ENCODE peak calls at places on chromosome 15, in ten cellular contexts. I, H, C, D, X, O, J, V, A and E are unnamed samples.
A peak's percentile ranks its signal among the peaks of the same experiment; 100 is the strongest.

GRCh38 chr15:100722551-100723322 is 120.3 kb downstream of the ASB7 start:
- DNase-seq in I (no peak), H (no peak), C (no peak), D (no peak), X (no peak), O (no peak), J (no peak), V (no peak), A (peak; percentile 53), E (no peak)

GRCh38 chr15:77347197-77347596 is 72.7 kb downstream of the PEAK1 start:
- DNase-seq in I (no peak), H (no peak), C (no peak), D (no peak), X (no peak), O (no peak), J (no peak), V (no peak), A (no peak), E (no peak)

GRCh38 chr15:84947947-84948830 is 33.5 kb upstream of the PDE8A start:
- DNase-seq in I (no peak), H (peak; percentile 98), C (no peak), D (peak; percentile 36), X (peak; percentile 91), O (peak; percentile 76), J (no peak), V (peak; percentile 72), A (no peak), E (peak; percentile 71)

GRCh38 chr15:40909662-40910625 is 15.7 kb downstream of the VPS18 start:
- DNase-seq in I (no peak), H (no peak), C (no peak), D (no peak), X (no peak), O (no peak), J (no peak), V (no peak), A (no peak), E (no peak)

GRCh38 chr15:28096720-28097431 is 2.2 kb downstream of the OCA2 start:
- DNase-seq in I (peak; percentile 76), H (no peak), C (no peak), D (no peak), X (no peak), O (peak; percentile 69), J (no peak), V (no peak), A (no peak), E (no peak)

GRCh38 chr15:41989573-41990242 is 17.4 kb upstream of the EHD4 start:
- DNase-seq in I (peak; percentile 89), H (peak; percentile 68), C (peak; percentile 70), D (peak; percentile 82), X (peak; percentile 71), O (peak; percentile 85), J (peak; percentile 7), V (peak; percentile 71), A (no peak), E (no peak)

GRCh38 chr15:33994005-33994615 is 25.8 kb downstream of the CHRM5 start:
- DNase-seq in I (no peak), H (peak; percentile 49), C (no peak), D (no peak), X (peak; percentile 44), O (no peak), J (no peak), V (peak; percentile 51), A (no peak), E (no peak)

GRCh38 chr15:59232476-59232875 is 25.8 kb downstream of the LDHAL6B start:
- DNase-seq in I (no peak), H (peak; percentile 85), C (peak; percentile 10), D (no peak), X (peak; percentile 90), O (no peak), J (no peak), V (peak; percentile 87), A (peak; percentile 42), E (peak; percentile 40)

GRCh38 chr15:98866503-98866902 is 141.1 kb downstream of the PGPEP1L start:
- DNase-seq in I (no peak), H (peak; percentile 81), C (no peak), D (no peak), X (peak; percentile 79), O (no peak), J (no peak), V (peak; percentile 89), A (no peak), E (no peak)

GRCh38 chr15:91027677-91028076 is 5.3 kb upstream of the VPS33B start:
- DNase-seq in I (no peak), H (no peak), C (no peak), D (no peak), X (no peak), O (no peak), J (no peak), V (no peak), A (no peak), E (no peak)

GRCh38 chr15:29670945-29671307 is 151.3 kb downstream of the TJP1 start:
- DNase-seq in I (no peak), H (peak; percentile 16), C (peak; percentile 47), D (no peak), X (peak; percentile 79), O (no peak), J (no peak), V (peak; percentile 38), A (no peak), E (peak; percentile 97)

GRCh38 chr15:52382647-52383046 is 87.0 kb upstream of the MYO5C start:
- DNase-seq in I (no peak), H (no peak), C (no peak), D (no peak), X (no peak), O (no peak), J (no peak), V (no peak), A (no peak), E (no peak)

GRCh38 chr15:52383100-52383588 is 87.5 kb upstream of the MYO5C start:
- DNase-seq in I (no peak), H (no peak), C (no peak), D (no peak), X (no peak), O (no peak), J (no peak), V (no peak), A (no peak), E (no peak)

GRCh38 chr15:52379395-52380111 is 83.9 kb upstream of the MYO5C start:
- DNase-seq in I (no peak), H (no peak), C (no peak), D (no peak), X (no peak), O (no peak), J (no peak), V (no peak), A (no peak), E (no peak)

DNA sequence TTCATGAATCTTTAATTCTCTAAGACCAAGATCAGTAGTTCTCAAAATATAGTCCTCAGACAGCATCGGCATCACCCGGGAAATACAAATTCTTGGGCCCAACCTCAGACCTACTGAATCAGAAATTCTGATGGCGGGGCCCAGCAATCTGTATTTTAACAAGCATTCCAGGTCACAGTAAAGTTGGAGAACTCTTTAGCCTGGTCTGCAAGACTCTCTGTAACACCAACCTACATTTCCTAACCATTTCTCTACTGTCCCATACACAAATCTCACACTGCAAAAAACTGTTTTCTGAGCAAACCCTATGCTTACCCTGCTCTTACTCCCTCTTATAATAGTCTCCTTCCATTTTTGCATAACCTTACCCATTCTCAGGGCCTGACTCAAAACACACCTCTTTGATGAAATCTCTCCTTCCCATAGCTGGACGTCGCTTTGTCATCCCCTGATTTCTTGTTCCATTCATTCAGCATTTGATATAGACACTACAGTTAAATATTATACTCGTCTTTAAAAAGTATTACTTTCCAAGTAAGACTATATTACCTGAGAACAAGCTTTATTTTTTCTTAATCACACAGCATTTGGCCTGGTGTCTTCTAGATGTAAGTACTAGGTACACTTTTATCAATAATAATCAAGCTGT is 83.3 kb upstream of the MYO5C start:
- DNase-seq in I (no peak), H (no peak), C (no peak), D (no peak), X (no peak), O (no peak), J (no peak), V (no peak), A (no peak), E (no peak)
- H3K4me3 ChIP-seq in I (no peak overlapping the region), H (no peak overlapping the region), C (no peak overlapping the region), D (no peak overlapping the region), X (no peak overlapping the region), O (no peak overlapping the region), J (no peak overlapping the region), V (no peak overlapping the region), A (no peak overlapping the region), E (no peak overlapping the region)

DNA sequence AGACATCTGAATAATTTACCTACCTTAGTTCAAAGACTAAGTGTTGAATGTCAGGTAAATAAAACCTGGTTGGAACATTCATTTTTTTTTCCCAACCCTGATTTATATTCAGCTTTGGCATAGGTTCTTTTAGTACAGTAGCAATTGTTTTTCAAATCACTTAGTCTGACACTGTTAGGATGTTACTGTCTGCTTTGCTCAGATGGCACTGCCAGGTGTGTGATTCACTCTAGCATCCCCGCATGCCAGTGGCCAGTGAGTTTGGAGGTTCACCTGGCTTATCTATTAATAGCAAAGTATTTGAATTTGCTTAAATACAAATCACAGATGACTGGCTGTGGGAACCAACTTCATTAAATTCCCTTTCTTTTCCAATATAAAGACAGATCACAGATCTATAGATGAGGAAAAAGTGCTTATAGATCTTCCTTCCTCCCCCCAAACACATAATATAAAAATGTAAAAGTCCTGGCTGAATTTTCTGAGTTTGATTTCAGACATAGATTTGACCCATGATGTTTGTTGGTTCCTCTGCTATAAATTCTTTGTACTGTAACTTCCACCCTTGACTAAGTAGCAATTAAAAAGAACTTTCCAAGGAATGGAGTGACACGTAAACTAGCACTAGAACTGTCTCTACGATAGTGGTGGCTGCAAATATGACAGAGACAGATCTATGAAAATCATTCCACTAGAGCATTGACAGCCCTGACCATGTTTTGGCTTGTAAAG is 3.9 kb downstream of the THBS1 start:
- DNase-seq in I (no peak), H (no peak), C (no peak), D (no peak), X (no peak), O (no peak), J (no peak), V (peak; percentile 5), A (peak; percentile 31), E (no peak)
- H3K4me3 ChIP-seq in I (peak overlapping the region; percentile 61), H (peak overlapping the region; percentile 93), C (no peak overlapping the region), D (peak overlapping the region; percentile 78), X (no peak overlapping the region), O (peak overlapping the region; percentile 69), J (peak overlapping the region; percentile 69), V (no peak overlapping the region), A (peak overlapping the region; percentile 90), E (peak overlapping the region; percentile 92)

DNA sequence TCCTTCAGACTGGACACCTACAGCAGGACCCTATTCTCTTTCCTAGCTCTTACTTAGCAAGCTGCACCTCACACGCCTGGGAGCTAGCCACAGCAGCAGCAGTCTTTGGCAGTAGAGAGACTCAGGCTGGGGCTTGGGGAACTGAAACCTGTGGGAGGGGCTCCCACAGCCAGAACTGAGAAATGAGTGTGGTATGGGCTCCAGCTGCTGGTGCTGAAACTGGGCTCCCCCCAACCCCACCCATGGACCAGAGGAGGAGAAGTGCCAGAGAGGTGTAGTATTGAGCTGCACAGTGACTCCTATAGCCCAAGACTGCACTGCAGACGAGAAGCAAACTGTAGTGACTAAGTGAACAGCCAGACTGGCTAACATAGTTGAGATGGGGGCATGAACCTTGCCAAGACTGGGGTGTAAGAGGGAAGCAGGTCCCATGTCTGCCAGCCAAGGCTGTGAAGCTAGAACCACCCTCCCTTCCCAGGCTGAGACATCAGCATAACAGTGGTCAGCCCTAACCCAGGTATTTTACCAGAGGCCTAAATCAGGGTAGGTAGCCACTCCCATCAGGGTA is 62.5 kb downstream of the MYO5A start:
- DNase-seq in I (no peak), H (no peak), C (no peak), D (peak; percentile 37), X (no peak), O (peak; percentile 76), J (peak; percentile 21), V (no peak), A (no peak), E (no peak)
- H3K4me3 ChIP-seq in I (no peak overlapping the region), H (no peak overlapping the region), C (no peak overlapping the region), D (no peak overlapping the region), X (no peak overlapping the region), O (no peak overlapping the region), J (no peak overlapping the region), V (peak overlapping the region; percentile 16), A (no peak overlapping the region), E (no peak overlapping the region)

GRCh38 chr15:44736261-44736765 is at the start of gene TRIM69:
- DNase-seq in I (no peak), H (no peak), C (no peak), D (no peak), X (no peak), O (no peak), J (no peak), V (no peak), A (no peak), E (no peak)
- H3K4me3 ChIP-seq in I (no peak within 1 kb of the TSS), H (no peak within 1 kb of the TSS), C (no peak within 1 kb of the TSS), D (no peak within 1 kb of the TSS), X (no peak within 1 kb of the TSS), O (no peak within 1 kb of the TSS), J (no peak within 1 kb of the TSS), V (no peak within 1 kb of the TSS), A (no peak within 1 kb of the TSS), E (no peak within 1 kb of the TSS)